ENCODE peak calls at places on chromosomes 3 and 15, in five cellular contexts. Y is GM20000, U is AG04450, B is breast epithelium, V is tibial nerve. E is an unnamed sample.

GRCh38 chr15:34122771-34123183 is 20.9 kb downstream of the PGBD4 start:
- DNase-seq in Y (peak; percentile 19), U (peak; percentile 78), B (no peak), V (no peak), E (no peak)

GRCh38 chr3:146968204-146968651 is 363.1 kb upstream of the PLSCR5 start:
- DNase-seq in Y (no peak), U (peak; percentile 37), B (no peak), V (no peak), E (no peak)

GRCh38 chr3:146331967-146332366 is 81.1 kb upstream of the PLSCR4 start:
- DNase-seq in Y (no peak), U (no peak), B (no peak), V (no peak), E (no peak)

GRCh38 chr15:26722621-26723160 is 50.2 kb downstream of the GABRB3 start:
- DNase-seq in Y (no peak), U (no peak), B (no peak), V (no peak), E (no peak)

GRCh38 chr3:115862824-115863223 is 239.5 kb downstream of the GAP43 start:
- DNase-seq in Y (no peak), U (no peak), B (no peak), V (no peak), E (no peak)

GRCh38 chr3:46922426-46922825 is 44.9 kb downstream of the PTH1R start:
- DNase-seq in Y (no peak), U (no peak), B (no peak), V (no peak), E (no peak)

GRCh38 chr15:76203766-76204557 is 107.3 kb downstream of the ETFA start:
- DNase-seq in Y (no peak), U (no peak), B (no peak), V (no peak), E (no peak)

GRCh38 chr15:70504305-70504951 is 258.9 kb downstream of the UACA start:
- DNase-seq in Y (peak; percentile 69), U (no peak), B (peak; percentile 53), V (peak; percentile 27), E (peak; percentile 61)

GRCh38 chr3:69420781-69421520 is 35.1 kb upstream of the FRMD4B start:
- DNase-seq in Y (no peak), U (no peak), B (no peak), V (no peak), E (no peak)

GRCh38 chr3:117483839-117484238 is 774.3 kb downstream of the TUSC7 start:
- DNase-seq in Y (no peak), U (no peak), B (no peak), V (no peak), E (no peak)

GRCh38 chr15:34753236-34753894 is 1.4 kb downstream of the GJD2 start:
- DNase-seq in Y (no peak), U (peak; percentile 27), B (no peak), V (no peak), E (no peak)

GRCh38 chr3:50050361-50050760 is 38.4 kb upstream of the RBM5 start:
- DNase-seq in Y (no peak), U (peak; percentile 32), B (no peak), V (no peak), E (no peak)

GRCh38 chr15:31367021-31367729 is 40.5 kb downstream of the KLF13 start:
- DNase-seq in Y (no peak), U (no peak), B (no peak), V (no peak), E (no peak)

GRCh38 chr3:21860657-21861056 is 109.6 kb upstream of the ZNF385D start:
- DNase-seq in Y (no peak), U (no peak), B (no peak), V (no peak), E (no peak)

GRCh38 chr15:78175333-78175732 is 26.2 kb downstream of the IDH3A start:
- DNase-seq in Y (no peak), U (no peak), B (no peak), V (no peak), E (no peak)

GRCh38 chr3:52820741-52821140 is 9.7 kb downstream of the ITIH4 start:
- DNase-seq in Y (peak; percentile 63), U (no peak), B (no peak), V (no peak), E (no peak)

GRCh38 chr3:100354850-100355249 is 20.3 kb downstream of the NIT2 start:
- DNase-seq in Y (no peak), U (no peak), B (no peak), V (no peak), E (no peak)

GRCh38 chr3:142940000-142940399 is 23.5 kb downstream of the PAQR9 start:
- DNase-seq in Y (no peak), U (no peak), B (no peak), V (no peak), E (no peak)

GRCh38 chr3:11591401-11592266 is 52.1 kb downstream of the VGLL4 start:
- DNase-seq in Y (no peak), U (no peak), B (peak; percentile 79), V (peak; percentile 51), E (no peak)

GRCh38 chr3:185824467-185825378 is at the start of gene IGF2BP2:
- DNase-seq in Y (peak; percentile 87), U (peak; percentile 43), B (no peak), V (peak; percentile 29), E (peak; percentile 42)

GRCh38 chr3:183966361-183966791 is 51.3 kb downstream of the ABCC5 start:
- DNase-seq in Y (no peak), U (no peak), B (peak; percentile 19), V (no peak), E (no peak)

GRCh38 chr3:9098716-9099675 is 135.7 kb upstream of the RAD18 start:
- DNase-seq in Y (no peak), U (no peak), B (no peak), V (no peak), E (no peak)

GRCh38 chr3:120604784-120605183 is 8.6 kb downstream of the NDUFB4 start:
- DNase-seq in Y (no peak), U (no peak), B (no peak), V (no peak), E (no peak)

GRCh38 chr15:90358124-90359033 is 6.3 kb downstream of the ZNF774 start:
- DNase-seq in Y (no peak), U (no peak), B (no peak), V (no peak), E (no peak)

GRCh38 chr15:77067691-77068367 is 3.1 kb downstream of the TSPAN3 start:
- DNase-seq in Y (no peak), U (no peak), B (no peak), V (no peak), E (peak; percentile 42)

GRCh38 chr3:124174463-124174862 is 182.5 kb upstream of the ROPN1 start:
- DNase-seq in Y (no peak), U (no peak), B (no peak), V (no peak), E (no peak)

GRCh38 chr3:37795431-37796061 is 66.1 kb upstream of the CTDSPL start:
- DNase-seq in Y (no peak), U (no peak), B (no peak), V (no peak), E (no peak)

GRCh38 chr3:195921334-195921771 is 13.0 kb upstream of the TNK2 start:
- DNase-seq in Y (no peak), U (no peak), B (no peak), V (no peak), E (no peak)

GRCh38 chr15:45110256-45110820 is 3.6 kb downstream of the DUOX2 start:
- DNase-seq in Y (no peak), U (no peak), B (no peak), V (no peak), E (no peak)
- TF ChIP-seq CTCF in Y (no peak), U (peak; percentile 26), B (no peak), V (no peak), E (no peak)

GRCh38 chr3:26118165-26118564 is 328.3 kb downstream of the OXSM start:
- DNase-seq in Y (peak; percentile 27), U (no peak), B (no peak), V (no peak), E (no peak)
- TF ChIP-seq CTCF in Y (no peak), U (no peak), B (no peak), V (no peak), E (no peak)

GRCh38 chr3:108006077-108006675 is 84.7 kb downstream of the CD47 start:
- DNase-seq in Y (no peak), U (no peak), B (peak; percentile 71), V (no peak), E (no peak)
- TF ChIP-seq CTCF in Y (no peak), U (no peak), B (no peak), V (no peak), E (no peak)

GRCh38 chr15:96818861-96819260 is 488.4 kb downstream of the NR2F2 start:
- DNase-seq in Y (no peak), U (no peak), B (no peak), V (no peak), E (no peak)

GRCh38 chr15:96817900-96818299 is 487.4 kb downstream of the NR2F2 start:
- DNase-seq in Y (no peak), U (no peak), B (no peak), V (no peak), E (no peak)
- TF ChIP-seq CTCF in Y (no peak), U (no peak), B (no peak), V (no peak), E (no peak)

DNA sequence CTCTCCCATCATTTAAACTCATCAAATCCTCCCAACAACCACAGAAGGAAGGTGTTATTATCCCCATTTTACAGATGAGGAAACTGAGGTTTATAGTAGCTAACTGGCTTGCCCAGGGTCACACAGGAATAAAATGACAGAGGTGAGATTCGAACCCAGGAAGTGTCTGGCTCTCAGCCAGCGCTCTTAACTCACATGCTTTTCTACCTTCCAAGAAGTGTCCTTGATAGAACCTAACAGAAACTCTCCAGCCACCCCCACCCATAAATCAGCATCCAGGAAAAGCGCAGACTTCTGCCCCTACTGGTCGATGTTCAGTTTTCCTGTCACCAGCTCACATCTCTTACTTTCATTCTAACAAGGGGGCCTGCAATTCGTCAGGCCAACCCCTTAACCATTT is 51.7 kb downstream of the SPATA12 start:
- DNase-seq in Y (no peak), U (no peak), B (no peak), V (no peak), E (no peak)
- TF ChIP-seq CTCF in Y (peak; percentile 31), U (peak; percentile 15), B (no peak), V (no peak), E (peak; percentile 24)

DNA sequence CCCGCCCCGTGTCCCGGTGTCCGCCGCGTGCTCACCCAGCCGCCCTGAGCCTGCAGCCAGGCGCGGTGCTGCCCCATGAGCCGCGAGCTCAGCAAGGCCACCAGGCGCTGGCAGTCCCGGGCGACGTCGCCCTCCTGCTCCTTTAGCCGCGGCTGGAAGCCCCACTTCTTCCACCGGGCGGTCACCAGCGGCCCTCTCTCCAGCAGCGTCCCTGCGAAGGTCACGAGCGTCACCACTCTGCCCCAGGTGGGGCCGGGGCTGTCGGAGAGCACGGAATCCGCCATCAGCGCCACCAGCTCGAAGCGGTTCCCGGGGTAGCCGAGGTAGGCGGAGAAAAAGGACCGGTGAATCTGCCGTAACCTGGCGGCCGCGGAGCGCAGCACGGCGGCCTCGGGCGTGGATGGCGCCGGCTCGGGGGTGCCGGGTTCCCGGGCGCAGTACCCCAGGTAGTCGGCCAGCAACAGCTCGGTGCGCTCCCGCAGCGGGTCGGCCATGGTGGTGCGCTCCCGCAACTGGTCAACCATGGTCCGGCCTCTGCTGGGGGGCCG is 298 bp downstream of the BCL2L10 start:
- DNase-seq in Y (peak; percentile 79), U (no peak), B (peak; percentile 22), V (no peak), E (peak; percentile 62)
- TF ChIP-seq CTCF in Y (no peak), U (no peak), B (peak; percentile 38), V (no peak), E (no peak)

GRCh38 chr3:122680381-122681293 is at the start of gene PARP14:
- DNase-seq in Y (peak; percentile 76), U (peak; percentile 43), B (peak; percentile 63), V (peak; percentile 37), E (peak; percentile 72)
- TF ChIP-seq CTCF in Y (no peak), U (peak; percentile 23), B (peak; percentile 13), V (peak; percentile 9), E (no peak)